ENCODE peak calls at places on chromosomes 11 and 22, in eight cellular contexts. U is pons, E is cardiac fibroblast, H is HTR-8/SVneo, N is NB4, Q is GM12892, L is amygdala, Y is glutamatergic neuron. X is an unnamed sample.

GRCh38 chr11:120283124-120283523 is 42.0 kb upstream of the TLCD5 start:
- DNase-seq in U (no peak), E (no peak), H (no peak), N (no peak), Q (no peak), L (no peak), Y (no peak), X (no peak)

GRCh38 chr11:111378773-111379499 is at the start of gene POU2AF1:
- DNase-seq in U (no peak), E (peak), H (no peak), N (no peak), Q (peak), L (no peak), Y (no peak), X (no peak)

GRCh38 chr22:39729141-39729934 is 158.8 kb downstream of the CACNA1I start:
- DNase-seq in U (no peak), E (no peak), H (no peak), N (no peak), Q (no peak), L (no peak), Y (no peak), X (no peak)

GRCh38 chr11:117823294-117823940 is 1.1 kb downstream of the FXYD2 start:
- DNase-seq in U (no peak), E (no peak), H (no peak), N (peak), Q (no peak), L (no peak), Y (peak), X (no peak)

GRCh38 chr22:37739611-37740049 is 42.8 kb downstream of the TRIOBP start:
- DNase-seq in U (peak), E (no peak), H (no peak), N (peak), Q (no peak), L (no peak), Y (no peak), X (no peak)

GRCh38 chr11:64320556-64320955 is 2.6 kb downstream of the PRDX5 start:
- DNase-seq in U (no peak), E (no peak), H (no peak), N (no peak), Q (no peak), L (no peak), Y (no peak), X (no peak)

GRCh38 chr22:28992565-28993326 is 68.9 kb downstream of the C22orf31 start:
- DNase-seq in U (no peak), E (no peak), H (no peak), N (no peak), Q (no peak), L (no peak), Y (no peak), X (no peak)

GRCh38 chr11:117909611-117910382 is 19.4 kb downstream of the TMPRSS13 start:
- DNase-seq in U (no peak), E (no peak), H (no peak), N (no peak), Q (no peak), L (no peak), Y (no peak), X (no peak)

GRCh38 chr11:35982061-35982460 is 38.2 kb downstream of the LDLRAD3 start:
- DNase-seq in U (peak), E (no peak), H (no peak), N (no peak), Q (no peak), L (no peak), Y (no peak), X (no peak)